ENCODE peak calls at places on chromosome 22, in nine cellular contexts. W is NCI-H774; S is uterus; J is T-helper 9 cell; F is fibroblast of mammary gland; K is activated naive CD4-positive, alpha-beta T cell; G is RWPE1; B is COR-L47; O is progenitor cell of endocrine pancreas. M is an unnamed sample.

GRCh38 chr22:45848904-45849303 is 128.1 kb downstream of the WNT7B start:
- DNase-seq in W (no peak), S (no peak), J (no peak), F (no peak), K (no peak), G (no peak), B (no peak), O (no peak), M (no peak)

GRCh38 chr22:48175721-48176120 is 1413.3 kb downstream of the TBC1D22A start:
- DNase-seq in W (no peak), S (no peak), J (no peak), F (no peak), K (no peak), G (no peak), B (no peak), O (no peak), M (no peak)

GRCh38 chr22:30837531-30837930 is 131.0 kb downstream of the MORC2 start:
- DNase-seq in W (no peak), S (no peak), J (no peak), F (no peak), K (no peak), G (no peak), B (no peak), O (no peak), M (no peak)

GRCh38 chr22:29994941-29995340 is 85.3 kb upstream of the HORMAD2 start:
- DNase-seq in W (no peak), S (no peak), J (no peak), F (peak), K (no peak), G (no peak), B (no peak), O (no peak), M (no peak)

GRCh38 chr22:23128269-23129108 is 13.3 kb downstream of the RSPH14 start:
- DNase-seq in W (peak), S (peak), J (peak), F (peak), K (peak), G (peak), B (peak), O (peak), M (peak)

GRCh38 chr22:44229331-44229730 is 48.6 kb downstream of the PARVG start:
- DNase-seq in W (no peak), S (no peak), J (no peak), F (peak), K (no peak), G (no peak), B (no peak), O (no peak), M (no peak)

GRCh38 chr22:25736378-25737011 is 5.5 kb upstream of the MYO18B start:
- DNase-seq in W (no peak), S (no peak), J (no peak), F (no peak), K (no peak), G (no peak), B (no peak), O (no peak), M (no peak)

GRCh38 chr22:27603823-27604190 is 197.7 kb downstream of the MN1 start:
- DNase-seq in W (no peak), S (no peak), J (no peak), F (no peak), K (no peak), G (no peak), B (no peak), O (no peak), M (no peak)

GRCh38 chr22:20177217-20177911 is 26.5 kb upstream of the CCDC188 start:
- DNase-seq in W (no peak), S (no peak), J (no peak), F (no peak), K (no peak), G (no peak), B (no peak), O (no peak), M (no peak)

GRCh38 chr22:36385491-36386350 is 2.0 kb downstream of the MYH9 start:
- DNase-seq in W (no peak), S (peak), J (peak), F (peak), K (no peak), G (peak), B (peak), O (no peak), M (no peak)

GRCh38 chr22:36384766-36385400 is 2.9 kb downstream of the MYH9 start:
- DNase-seq in W (no peak), S (no peak), J (peak), F (no peak), K (no peak), G (no peak), B (peak), O (no peak), M (no peak)

GRCh38 chr22:37546436-37547248 is 13.6 kb upstream of the CDC42EP1 start:
- DNase-seq in W (no peak), S (peak), J (no peak), F (peak), K (no peak), G (no peak), B (no peak), O (no peak), M (no peak)

GRCh38 chr22:39183991-39184585 is 31.6 kb upstream of the CBX7 start:
- DNase-seq in W (no peak), S (no peak), J (no peak), F (peak), K (no peak), G (no peak), B (no peak), O (no peak), M (no peak)

GRCh38 chr22:31829505-31829904 is 75.7 kb downstream of the DEPDC5 start:
- DNase-seq in W (no peak), S (no peak), J (no peak), F (peak), K (no peak), G (peak), B (no peak), O (no peak), M (no peak)

GRCh38 chr22:28544431-28544868 is 135.2 kb downstream of the TTC28 start:
- DNase-seq in W (no peak), S (no peak), J (no peak), F (peak), K (no peak), G (no peak), B (no peak), O (no peak), M (no peak)

GRCh38 chr22:37777122-37777687 is 30.5 kb upstream of the GCAT start:
- DNase-seq in W (no peak), S (peak), J (no peak), F (peak), K (no peak), G (peak), B (no peak), O (no peak), M (peak)

GRCh38 chr22:43504666-43505261 is 93.0 kb downstream of the MPPED1 start:
- DNase-seq in W (no peak), S (no peak), J (no peak), F (no peak), K (no peak), G (no peak), B (no peak), O (no peak), M (no peak)

GRCh38 chr22:44129614-44129976 is 51.1 kb upstream of the PARVG start:
- DNase-seq in W (no peak), S (no peak), J (no peak), F (peak), K (no peak), G (no peak), B (no peak), O (no peak), M (no peak)

GRCh38 chr22:32202539-32203180 is 2.2 kb downstream of the RFPL2 start:
- DNase-seq in W (peak), S (no peak), J (no peak), F (peak), K (no peak), G (peak), B (peak), O (peak), M (no peak)

GRCh38 chr22:30602049-30602448 is 4.9 kb upstream of the TCN2 start:
- DNase-seq in W (no peak), S (no peak), J (no peak), F (peak), K (no peak), G (no peak), B (peak), O (no peak), M (no peak)

GRCh38 chr22:25495286-25495685 is 69.2 kb upstream of the GRK3 start:
- DNase-seq in W (no peak), S (no peak), J (no peak), F (no peak), K (no peak), G (no peak), B (no peak), O (no peak), M (no peak)

GRCh38 chr22:46024136-46024840 is 47.3 kb upstream of the WNT7B start:
- DNase-seq in W (no peak), S (peak), J (no peak), F (no peak), K (no peak), G (no peak), B (no peak), O (no peak), M (no peak)

GRCh38 chr22:20948989-20949388 is 18.1 kb upstream of the AIFM3 start:
- DNase-seq in W (no peak), S (no peak), J (no peak), F (no peak), K (no peak), G (no peak), B (no peak), O (no peak), M (no peak)

GRCh38 chr22:30695351-30695762 is 683 bp downstream of the OSBP2 start:
- DNase-seq in W (no peak), S (peak), J (no peak), F (no peak), K (no peak), G (no peak), B (no peak), O (no peak), M (no peak)

GRCh38 chr22:44025171-44026065 is 1.3 kb downstream of the PARVB start:
- DNase-seq in W (no peak), S (no peak), J (no peak), F (no peak), K (no peak), G (no peak), B (no peak), O (no peak), M (peak)

GRCh38 chr22:19018256-19018655 is 82.2 kb upstream of the PRODH start:
- DNase-seq in W (no peak), S (no peak), J (no peak), F (no peak), K (no peak), G (no peak), B (no peak), O (no peak), M (no peak)

GRCh38 chr22:47681766-47682165 is 919.3 kb downstream of the TBC1D22A start:
- DNase-seq in W (no peak), S (no peak), J (no peak), F (no peak), K (no peak), G (no peak), B (no peak), O (no peak), M (no peak)

GRCh38 chr22:17569971-17570511 is 6.7 kb downstream of the SLC25A18 start:
- DNase-seq in W (no peak), S (peak), J (no peak), F (peak), K (no peak), G (no peak), B (peak), O (no peak), M (no peak)

GRCh38 chr22:27672721-27673387 is 128.7 kb downstream of the MN1 start:
- DNase-seq in W (no peak), S (no peak), J (no peak), F (no peak), K (no peak), G (no peak), B (no peak), O (no peak), M (no peak)

GRCh38 chr22:40748388-40748970 is 69.2 kb downstream of the MCHR1 start:
- DNase-seq in W (no peak), S (no peak), J (no peak), F (no peak), K (no peak), G (no peak), B (no peak), O (no peak), M (no peak)

GRCh38 chr22:45008853-45009751 is 703 bp downstream of the PHF21B start:
- DNase-seq in W (peak), S (peak), J (no peak), F (peak), K (no peak), G (no peak), B (no peak), O (peak), M (no peak)

GRCh38 chr22:26579331-26579886 is 10.5 kb downstream of the TPST2 start:
- DNase-seq in W (no peak), S (no peak), J (peak), F (no peak), K (peak), G (no peak), B (no peak), O (no peak), M (peak)

GRCh38 chr22:26817926-26818325 is 160.5 kb downstream of the MIAT start:
- DNase-seq in W (no peak), S (no peak), J (no peak), F (no peak), K (no peak), G (no peak), B (no peak), O (no peak), M (no peak)

GRCh38 chr22:23431337-23432072 is 148.6 kb downstream of the IGLL1 start:
- DNase-seq in W (no peak), S (no peak), J (no peak), F (no peak), K (no peak), G (no peak), B (peak), O (no peak), M (no peak)

GRCh38 chr22:35021166-35021565 is 44.8 kb upstream of the ISX start:
- DNase-seq in W (no peak), S (no peak), J (no peak), F (no peak), K (no peak), G (no peak), B (peak), O (no peak), M (no peak)

M was measured in GM18507.